ENCODE peak calls at places on chromosomes 7 and 10, in seven cellular contexts. One of them, this sample, is unnamed. For H3K4me1 and H3K27me3, the result is how much of the 10 kb centered on the place peaks cover.

GRCh38 chr10:7523656-7524055 is 112.8 kb upstream of the SFMBT2 start:
- DNase-seq in body of pancreas: no peak
- DNase-seq in lung: no peak
- DNase-seq in heart left ventricle: no peak
- DNase-seq in CD8-positive, alpha-beta T cell: no peak
- DNase-seq in osteoblast: no peak
- DNase-seq in cardiac muscle cell: no peak
- DNase-seq in this sample: no peak

GRCh38 chr10:79393221-79393923 is 46.1 kb downstream of the PPIF start:
- DNase-seq in body of pancreas: no peak
- DNase-seq in lung: no peak
- DNase-seq in heart left ventricle: no peak
- DNase-seq in CD8-positive, alpha-beta T cell: no peak
- DNase-seq in osteoblast: no peak
- DNase-seq in cardiac muscle cell: no peak
- DNase-seq in this sample: no peak

GRCh38 chr7:148303295-148304013 is 287.1 kb upstream of the C7orf33 start:
- DNase-seq in body of pancreas: peak
- DNase-seq in lung: peak
- DNase-seq in heart left ventricle: peak
- DNase-seq in CD8-positive, alpha-beta T cell: no peak
- DNase-seq in osteoblast: peak
- DNase-seq in cardiac muscle cell: no peak
- DNase-seq in this sample: no peak

GRCh38 chr7:22651036-22651435 is 76.0 kb upstream of the IL6 start:
- DNase-seq in body of pancreas: no peak
- DNase-seq in lung: no peak
- DNase-seq in heart left ventricle: no peak
- DNase-seq in CD8-positive, alpha-beta T cell: no peak
- DNase-seq in osteoblast: no peak
- DNase-seq in cardiac muscle cell: no peak
- DNase-seq in this sample: no peak

GRCh38 chr7:32905175-32905662 is 13.7 kb upstream of the KBTBD2 start:
- DNase-seq in body of pancreas: peak
- DNase-seq in lung: peak
- DNase-seq in heart left ventricle: peak
- DNase-seq in CD8-positive, alpha-beta T cell: peak
- DNase-seq in osteoblast: peak
- DNase-seq in cardiac muscle cell: peak
- DNase-seq in this sample: peak

GRCh38 chr10:91043173-91043910 is 122.5 kb upstream of the ANKRD1 start:
- DNase-seq in body of pancreas: no peak
- DNase-seq in lung: no peak
- DNase-seq in heart left ventricle: no peak
- DNase-seq in CD8-positive, alpha-beta T cell: no peak
- DNase-seq in osteoblast: peak
- DNase-seq in cardiac muscle cell: peak
- DNase-seq in this sample: peak

GRCh38 chr7:4607321-4607729 is 74.8 kb upstream of the FOXK1 start:
- DNase-seq in body of pancreas: no peak
- DNase-seq in lung: no peak
- DNase-seq in heart left ventricle: no peak
- DNase-seq in CD8-positive, alpha-beta T cell: no peak
- DNase-seq in osteoblast: no peak
- DNase-seq in cardiac muscle cell: no peak
- DNase-seq in this sample: no peak

GRCh38 chr10:12448729-12449391 is 99.5 kb downstream of the CAMK1D start:
- DNase-seq in body of pancreas: no peak
- DNase-seq in lung: peak
- DNase-seq in heart left ventricle: no peak
- DNase-seq in CD8-positive, alpha-beta T cell: peak
- DNase-seq in osteoblast: peak
- DNase-seq in cardiac muscle cell: no peak
- DNase-seq in this sample: no peak

GRCh38 chr7:17009007-17009719 is 127.4 kb upstream of the AGR3 start:
- DNase-seq in body of pancreas: no peak
- DNase-seq in lung: no peak
- DNase-seq in heart left ventricle: no peak
- DNase-seq in CD8-positive, alpha-beta T cell: no peak
- DNase-seq in osteoblast: no peak
- DNase-seq in cardiac muscle cell: no peak
- DNase-seq in this sample: no peak

GRCh38 chr7:134313543-134313942 is 3.2 kb downstream of the SLC35B4 start:
- DNase-seq in body of pancreas: no peak
- DNase-seq in lung: no peak
- DNase-seq in heart left ventricle: no peak
- DNase-seq in CD8-positive, alpha-beta T cell: no peak
- DNase-seq in osteoblast: no peak
- DNase-seq in cardiac muscle cell: no peak
- DNase-seq in this sample: no peak

GRCh38 chr10:17453377-17454091 is 861 bp downstream of the ST8SIA6 start:
- DNase-seq in body of pancreas: peak
- DNase-seq in lung: no peak
- DNase-seq in heart left ventricle: peak
- DNase-seq in CD8-positive, alpha-beta T cell: no peak
- DNase-seq in osteoblast: peak
- DNase-seq in cardiac muscle cell: peak
- DNase-seq in this sample: peak

GRCh38 chr7:139853576-139854511 is 24.8 kb downstream of the TBXAS1 start:
- DNase-seq in body of pancreas: no peak
- DNase-seq in lung: no peak
- DNase-seq in heart left ventricle: no peak
- DNase-seq in CD8-positive, alpha-beta T cell: no peak
- DNase-seq in osteoblast: no peak
- DNase-seq in cardiac muscle cell: no peak
- DNase-seq in this sample: no peak

GRCh38 chr10:78231930-78232329 is 198.3 kb downstream of the RPS24 start:
- DNase-seq in body of pancreas: peak
- DNase-seq in lung: no peak
- DNase-seq in heart left ventricle: no peak
- DNase-seq in CD8-positive, alpha-beta T cell: no peak
- DNase-seq in osteoblast: no peak
- DNase-seq in cardiac muscle cell: peak
- DNase-seq in this sample: no peak

GRCh38 chr7:106064836-106065559 is 47.1 kb downstream of the SYPL1 start:
- DNase-seq in body of pancreas: peak
- DNase-seq in lung: peak
- DNase-seq in heart left ventricle: peak
- DNase-seq in CD8-positive, alpha-beta T cell: no peak
- DNase-seq in osteoblast: peak
- DNase-seq in cardiac muscle cell: no peak
- DNase-seq in this sample: peak

GRCh38 chr10:103157246-103157645 is 35.8 kb downstream of the NT5C2 start:
- DNase-seq in body of pancreas: no peak
- DNase-seq in lung: no peak
- DNase-seq in heart left ventricle: no peak
- DNase-seq in CD8-positive, alpha-beta T cell: no peak
- DNase-seq in osteoblast: no peak
- DNase-seq in cardiac muscle cell: no peak
- DNase-seq in this sample: no peak

GRCh38 chr10:6739530-6740174 is 159.6 kb upstream of the PRKCQ start:
- DNase-seq in body of pancreas: no peak
- DNase-seq in lung: no peak
- DNase-seq in heart left ventricle: no peak
- DNase-seq in CD8-positive, alpha-beta T cell: no peak
- DNase-seq in osteoblast: no peak
- DNase-seq in cardiac muscle cell: no peak
- DNase-seq in this sample: no peak

GRCh38 chr10:69696073-69696731 is 66.2 kb downstream of the FAM241B start:
- DNase-seq in body of pancreas: peak
- DNase-seq in lung: no peak
- DNase-seq in heart left ventricle: no peak
- DNase-seq in CD8-positive, alpha-beta T cell: no peak
- DNase-seq in osteoblast: peak
- DNase-seq in cardiac muscle cell: peak
- DNase-seq in this sample: no peak

GRCh38 chr7:28243861-28244260 is 63.3 kb upstream of the JAZF1 start:
- DNase-seq in body of pancreas: no peak
- DNase-seq in lung: no peak
- DNase-seq in heart left ventricle: no peak
- DNase-seq in CD8-positive, alpha-beta T cell: no peak
- DNase-seq in osteoblast: no peak
- DNase-seq in cardiac muscle cell: no peak
- DNase-seq in this sample: no peak

GRCh38 chr7:16015981-16016380 is 329.5 kb upstream of the MEOX2 start:
- DNase-seq in body of pancreas: no peak
- DNase-seq in lung: no peak
- DNase-seq in heart left ventricle: no peak
- DNase-seq in CD8-positive, alpha-beta T cell: no peak
- DNase-seq in osteoblast: no peak
- DNase-seq in cardiac muscle cell: no peak
- DNase-seq in this sample: no peak

GRCh38 chr10:88848499-88848898 is 3.1 kb downstream of the ANKRD22 start:
- DNase-seq in body of pancreas: no peak
- DNase-seq in lung: no peak
- DNase-seq in heart left ventricle: no peak
- DNase-seq in CD8-positive, alpha-beta T cell: no peak
- DNase-seq in osteoblast: peak
- DNase-seq in cardiac muscle cell: no peak
- DNase-seq in this sample: no peak

GRCh38 chr10:11636761-11637166 is 25.3 kb upstream of the USP6NL start:
- DNase-seq in body of pancreas: no peak
- DNase-seq in lung: no peak
- DNase-seq in heart left ventricle: no peak
- DNase-seq in CD8-positive, alpha-beta T cell: no peak
- DNase-seq in osteoblast: no peak
- DNase-seq in cardiac muscle cell: no peak
- DNase-seq in this sample: no peak

GRCh38 chr7:8700076-8700624 is 266.7 kb downstream of the NXPH1 start:
- DNase-seq in body of pancreas: no peak
- DNase-seq in lung: no peak
- DNase-seq in heart left ventricle: no peak
- DNase-seq in CD8-positive, alpha-beta T cell: no peak
- DNase-seq in osteoblast: no peak
- DNase-seq in cardiac muscle cell: no peak
- DNase-seq in this sample: no peak

GRCh38 chr7:90413185-90413528 is 9.9 kb downstream of the CLDN12 start:
- DNase-seq in body of pancreas: no peak
- DNase-seq in lung: no peak
- DNase-seq in heart left ventricle: no peak
- DNase-seq in CD8-positive, alpha-beta T cell: no peak
- DNase-seq in osteoblast: no peak
- DNase-seq in cardiac muscle cell: no peak
- DNase-seq in this sample: no peak
- TF ChIP-seq CTCF in body of pancreas: no peak
- TF ChIP-seq CTCF in lung: no peak
- TF ChIP-seq CTCF in heart left ventricle: no peak
- TF ChIP-seq CTCF in CD8-positive, alpha-beta T cell: no peak
- TF ChIP-seq CTCF in osteoblast: no peak
- TF ChIP-seq CTCF in cardiac muscle cell: no peak
- TF ChIP-seq CTCF in this sample: no peak

GRCh38 chr7:137015015-137015414 is 146.6 kb downstream of the CHRM2 start:
- DNase-seq in body of pancreas: no peak
- DNase-seq in lung: no peak
- DNase-seq in heart left ventricle: no peak
- DNase-seq in CD8-positive, alpha-beta T cell: no peak
- DNase-seq in osteoblast: no peak
- DNase-seq in cardiac muscle cell: no peak
- DNase-seq in this sample: no peak

GRCh38 chr7:137006293-137006692 is 137.8 kb downstream of the CHRM2 start:
- DNase-seq in body of pancreas: no peak
- DNase-seq in lung: no peak
- DNase-seq in heart left ventricle: no peak
- DNase-seq in CD8-positive, alpha-beta T cell: no peak
- DNase-seq in osteoblast: no peak
- DNase-seq in cardiac muscle cell: no peak
- DNase-seq in this sample: no peak

GRCh38 chr7:137005873-137006272 is 137.4 kb downstream of the CHRM2 start:
- DNase-seq in body of pancreas: no peak
- DNase-seq in lung: no peak
- DNase-seq in heart left ventricle: no peak
- DNase-seq in CD8-positive, alpha-beta T cell: no peak
- DNase-seq in osteoblast: no peak
- DNase-seq in cardiac muscle cell: no peak
- DNase-seq in this sample: no peak

GRCh38 chr7:137007001-137007725 is 138.7 kb downstream of the CHRM2 start:
- DNase-seq in body of pancreas: no peak
- DNase-seq in lung: no peak
- DNase-seq in heart left ventricle: no peak
- DNase-seq in CD8-positive, alpha-beta T cell: no peak
- DNase-seq in osteoblast: peak
- DNase-seq in cardiac muscle cell: no peak
- DNase-seq in this sample: no peak

GRCh38 chr7:137009404-137009803 is 141.0 kb downstream of the CHRM2 start:
- DNase-seq in body of pancreas: no peak
- DNase-seq in lung: no peak
- DNase-seq in heart left ventricle: no peak
- DNase-seq in CD8-positive, alpha-beta T cell: no peak
- DNase-seq in osteoblast: no peak
- DNase-seq in cardiac muscle cell: no peak
- DNase-seq in this sample: no peak
- H3K4me1 ChIP-seq in body of pancreas: under half
- H3K4me1 ChIP-seq in lung: under half
- H3K4me1 ChIP-seq in heart left ventricle: under half
- H3K4me1 ChIP-seq in CD8-positive, alpha-beta T cell: under half
- H3K4me1 ChIP-seq in osteoblast: under half
- H3K4me1 ChIP-seq in cardiac muscle cell: under half
- H3K4me1 ChIP-seq in this sample: under half

GRCh38 chr10:71522438-71523144 is 125.9 kb downstream of the CDH23 start:
- DNase-seq in body of pancreas: no peak
- DNase-seq in lung: no peak
- DNase-seq in heart left ventricle: peak
- DNase-seq in CD8-positive, alpha-beta T cell: no peak
- DNase-seq in osteoblast: no peak
- DNase-seq in cardiac muscle cell: no peak
- DNase-seq in this sample: peak
- H3K27me3 ChIP-seq in body of pancreas: under half
- H3K27me3 ChIP-seq in lung: under half
- H3K27me3 ChIP-seq in heart left ventricle: under half
- H3K27me3 ChIP-seq in CD8-positive, alpha-beta T cell: under half
- H3K27me3 ChIP-seq in osteoblast: under half
- H3K27me3 ChIP-seq in cardiac muscle cell: under half
- H3K27me3 ChIP-seq in this sample: under half

DNA sequence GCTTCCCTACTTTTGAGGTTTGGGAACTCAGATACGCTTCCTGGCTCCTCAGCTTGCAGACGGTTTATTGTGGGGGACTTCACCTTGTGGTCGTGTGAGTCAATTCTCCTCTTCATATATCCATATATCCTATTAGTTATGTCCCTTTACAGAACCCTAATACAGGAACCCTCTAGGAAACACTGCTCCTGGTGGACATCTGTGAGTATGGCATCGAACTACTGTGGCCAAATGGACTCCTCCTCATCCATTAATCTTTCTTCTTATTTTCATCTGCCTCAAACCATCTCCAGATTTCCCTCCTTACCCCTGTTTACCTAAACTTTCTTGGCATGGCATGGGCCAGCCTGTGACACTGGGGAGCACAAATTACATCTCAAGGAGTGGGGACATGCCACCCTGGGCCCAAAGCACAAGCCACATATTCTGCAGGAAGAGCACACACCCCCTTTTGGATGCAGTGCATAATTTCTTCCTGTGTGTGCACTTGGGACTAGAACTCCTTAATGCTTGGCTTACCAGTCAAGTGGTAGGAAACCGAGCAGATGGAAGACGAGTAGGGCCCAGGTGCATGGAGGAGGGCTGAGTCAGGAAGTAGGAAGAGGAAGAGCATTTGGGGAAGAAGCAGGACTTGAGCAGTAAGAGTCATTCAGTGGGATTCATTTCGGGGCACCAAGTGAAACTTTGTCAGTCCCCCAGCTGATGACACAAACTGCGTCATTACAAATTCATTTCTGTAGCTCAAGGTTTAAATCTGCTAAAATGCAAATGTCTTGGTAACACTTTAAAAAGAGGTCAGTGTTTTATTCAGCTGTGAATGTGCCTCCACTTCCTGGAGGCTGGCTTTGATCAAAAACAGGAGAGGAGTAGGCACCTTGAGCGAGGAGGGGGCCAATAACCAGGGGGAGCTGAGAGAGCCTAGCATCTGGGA is 80.8 kb upstream of the PLXNA4 start:
- DNase-seq in body of pancreas: no peak
- DNase-seq in lung: no peak
- DNase-seq in heart left ventricle: no peak
- DNase-seq in CD8-positive, alpha-beta T cell: no peak
- DNase-seq in osteoblast: no peak
- DNase-seq in cardiac muscle cell: peak
- DNase-seq in this sample: peak
- TF ChIP-seq CTCF in body of pancreas: no peak
- TF ChIP-seq CTCF in lung: no peak
- TF ChIP-seq CTCF in heart left ventricle: no peak
- TF ChIP-seq CTCF in CD8-positive, alpha-beta T cell: peak
- TF ChIP-seq CTCF in osteoblast: peak
- TF ChIP-seq CTCF in cardiac muscle cell: peak
- TF ChIP-seq CTCF in this sample: peak